ENCODE peak calls at places on chromosomes 6 and 20, in eight cellular contexts. L is stomach, T is cardiac fibroblast, Z is A172, D is D721Med, U is ACHN, Q is HuH-7, H is Right ventricle myocardium superior. V is an unnamed sample.

GRCh38 chr20:4869290-4870193 is 131.8 kb downstream of the SLC23A2 start:
- DNase-seq in L (no peak), T (no peak), Z (peak; percentile 56), D (no peak), U (no peak), Q (no peak), H (no peak), V (no peak)

GRCh38 chr20:41889125-41889870 is 271.1 kb upstream of the CHD6 start:
- DNase-seq in L (no peak), T (no peak), Z (no peak), D (peak; percentile 45), U (no peak), Q (no peak), H (no peak), V (no peak)

GRCh38 chr6:33114428-33114827 is 38.6 kb downstream of the HLA-DPB1 start:
- DNase-seq in L (no peak), T (no peak), Z (no peak), D (no peak), U (no peak), Q (no peak), H (no peak), V (no peak)

GRCh38 chr6:15386756-15387112 is 140.9 kb downstream of the JARID2 start:
- DNase-seq in L (no peak), T (no peak), Z (no peak), D (no peak), U (no peak), Q (no peak), H (no peak), V (no peak)

GRCh38 chr6:149979293-149979692 is 15.6 kb downstream of the ULBP1 start:
- DNase-seq in L (no peak), T (no peak), Z (no peak), D (no peak), U (no peak), Q (no peak), H (no peak), V (no peak)

GRCh38 chr20:46151936-46152335 is 33.8 kb downstream of the CD40 start:
- DNase-seq in L (no peak), T (no peak), Z (no peak), D (peak; percentile 46), U (peak; percentile 2), Q (peak; percentile 81), H (no peak), V (no peak)

GRCh38 chr6:98808522-98809210 is 25.7 kb upstream of the POU3F2 start:
- DNase-seq in L (no peak), T (peak; percentile 29), Z (peak; percentile 47), D (no peak), U (no peak), Q (no peak), H (no peak), V (no peak)

GRCh38 chr6:156991971-156992370 is 214.8 kb downstream of the ARID1B start:
- DNase-seq in L (no peak), T (no peak), Z (no peak), D (no peak), U (no peak), Q (peak; percentile 41), H (no peak), V (no peak)

GRCh38 chr6:1091905-1092304 is 220.0 kb upstream of the FOXQ1 start:
- DNase-seq in L (no peak), T (no peak), Z (no peak), D (no peak), U (no peak), Q (no peak), H (no peak), V (no peak)

GRCh38 chr6:127904160-127904559 is 3.3 kb upstream of the THEMIS start:
- DNase-seq in L (no peak), T (no peak), Z (no peak), D (no peak), U (no peak), Q (no peak), H (no peak), V (no peak)

GRCh38 chr20:38963745-38964144 is 1.6 kb downstream of the DHX35 start:
- DNase-seq in L (no peak), T (no peak), Z (no peak), D (no peak), U (no peak), Q (no peak), H (no peak), V (no peak)

GRCh38 chr6:107290491-107290890 is 168.9 kb downstream of the PDSS2 start:
- DNase-seq in L (no peak), T (no peak), Z (no peak), D (no peak), U (no peak), Q (no peak), H (no peak), V (no peak)

GRCh38 chr6:160519603-160520042 is 144.5 kb downstream of the LPA start:
- DNase-seq in L (no peak), T (no peak), Z (no peak), D (no peak), U (no peak), Q (no peak), H (no peak), V (peak; percentile 29)

GRCh38 chr20:63497138-63497945 is 1.5 kb downstream of the EEF1A2 start:
- DNase-seq in L (no peak), T (no peak), Z (no peak), D (no peak), U (no peak), Q (no peak), H (peak; percentile 76), V (no peak)

GRCh38 chr6:130778946-130779657 is 48.1 kb upstream of the SMLR1 start:
- DNase-seq in L (no peak), T (peak; percentile 50), Z (peak; percentile 16), D (no peak), U (no peak), Q (no peak), H (no peak), V (no peak)

GRCh38 chr20:63178889-63179751 is 36.8 kb downstream of the YTHDF1 start:
- DNase-seq in L (peak; percentile 36), T (no peak), Z (peak; percentile 63), D (peak; percentile 77), U (peak; percentile 12), Q (peak; percentile 82), H (no peak), V (peak; percentile 38)

GRCh38 chr6:32689531-32690505 is 23.4 kb upstream of the HLA-DQB1 start:
- DNase-seq in L (no peak), T (no peak), Z (peak; percentile 1), D (no peak), U (no peak), Q (no peak), H (no peak), V (no peak)

GRCh38 chr20:33002087-33002808 is 2.0 kb downstream of the SUN5 start:
- DNase-seq in L (no peak), T (no peak), Z (no peak), D (no peak), U (no peak), Q (no peak), H (peak; percentile 7), V (no peak)

GRCh38 chr6:54094837-54095236 is 16.4 kb upstream of the MLIP start:
- DNase-seq in L (no peak), T (no peak), Z (no peak), D (no peak), U (no peak), Q (no peak), H (no peak), V (no peak)

GRCh38 chr6:167768471-167769215 is 58.1 kb upstream of the AFDN start:
- DNase-seq in L (no peak), T (no peak), Z (no peak), D (no peak), U (no peak), Q (no peak), H (no peak), V (no peak)

GRCh38 chr6:49898904-49899566 is 32.7 kb upstream of the CRISP1 start:
- DNase-seq in L (no peak), T (no peak), Z (no peak), D (no peak), U (no peak), Q (no peak), H (no peak), V (no peak)

GRCh38 chr20:53939554-53940355 is 130.6 kb downstream of the BCAS1 start:
- DNase-seq in L (peak; percentile 93), T (peak; percentile 98), Z (peak; percentile 97), D (no peak), U (peak; percentile 92), Q (peak; percentile 82), H (peak; percentile 96), V (peak; percentile 77)

GRCh38 chr6:144722214-144722737 is 437.1 kb downstream of the UTRN start:
- DNase-seq in L (no peak), T (peak; percentile 4), Z (no peak), D (no peak), U (no peak), Q (no peak), H (no peak), V (no peak)

GRCh38 chr20:49230575-49231211 is 11.5 kb downstream of the DDX27 start:
- DNase-seq in L (no peak), T (peak; percentile 26), Z (no peak), D (no peak), U (no peak), Q (no peak), H (peak; percentile 64), V (no peak)

GRCh38 chr20:14245368-14245970 is 91.9 kb downstream of the FLRT3 start:
- DNase-seq in L (no peak), T (peak; percentile 57), Z (no peak), D (no peak), U (no peak), Q (no peak), H (no peak), V (no peak)

GRCh38 chr6:10399451-10399850 is 15.4 kb downstream of the TFAP2A start:
- DNase-seq in L (no peak), T (no peak), Z (no peak), D (no peak), U (no peak), Q (no peak), H (no peak), V (no peak)

GRCh38 chr20:64084209-64085152 is at the start of gene LKAAEAR1:
- DNase-seq in L (no peak), T (no peak), Z (no peak), D (no peak), U (no peak), Q (no peak), H (no peak), V (no peak)

GRCh38 chr20:8964944-8965562 is 103.8 kb upstream of the PLCB4 start:
- DNase-seq in L (no peak), T (no peak), Z (no peak), D (no peak), U (no peak), Q (no peak), H (no peak), V (no peak)

GRCh38 chr6:33863084-33863483 is 59.3 kb upstream of the MLN start:
- DNase-seq in L (no peak), T (no peak), Z (no peak), D (no peak), U (no peak), Q (no peak), H (no peak), V (no peak)

GRCh38 chr6:1335367-1336037 is 23.6 kb downstream of the FOXQ1 start:
- DNase-seq in L (peak; percentile 84), T (peak; percentile 88), Z (peak; percentile 93), D (no peak), U (peak; percentile 88), Q (no peak), H (peak; percentile 57), V (peak; percentile 97)

GRCh38 chr6:79413562-79414002 is 123.6 kb downstream of the LCA5 start:
- DNase-seq in L (no peak), T (peak; percentile 83), Z (no peak), D (no peak), U (no peak), Q (no peak), H (no peak), V (peak; percentile 54)

GRCh38 chr6:38262609-38263008 is 377.1 kb downstream of the BTBD9 start:
- DNase-seq in L (no peak), T (no peak), Z (peak; percentile 47), D (no peak), U (no peak), Q (no peak), H (no peak), V (peak; percentile 52)